ENCODE peak calls at places on chromosomes 3 and 15, in eight cellular contexts. A, G, I, H, T, O, X and K are unnamed samples.

GRCh38 chr3:156859578-156859977 is 33.4 kb downstream of the LEKR1 start:
- DNase-seq in I (no peak), O (no peak), H (no peak), T (no peak), X (no peak), A (no peak), G (no peak), K (peak; percentile 50)

GRCh38 chr3:194212869-194213320 is 76.9 kb downstream of the HES1 start:
- DNase-seq in I (no peak), H (no peak), O (peak; percentile 84), A (no peak), X (no peak), G (no peak), T (no peak), K (no peak)

GRCh38 chr3:15647629-15648167 is 46.2 kb downstream of the BTD start:
- DNase-seq in G (peak; percentile 97), A (peak; percentile 95), H (no peak), I (no peak), X (no peak), T (peak; percentile 97), O (no peak), K (peak; percentile 95)

GRCh38 chr15:84883916-84884781 is at the start of gene SLC28A1:
- DNase-seq in T (no peak), G (no peak), I (no peak), X (no peak), A (no peak), O (no peak), H (no peak), K (no peak)

GRCh38 chr3:39404943-39405686 is 1.4 kb upstream of the RPSA start:
- DNase-seq in G (no peak), I (no peak), A (no peak), H (no peak), T (no peak), X (no peak), O (no peak), K (no peak)

GRCh38 chr15:85800460-85801123 is 5.9 kb upstream of the KLHL25 start:
- DNase-seq in O (no peak), G (no peak), H (no peak), I (no peak), T (peak; percentile 39), X (peak; percentile 68), A (no peak), K (no peak)

GRCh38 chr3:62677926-62678325 is 197.3 kb downstream of the CADPS start:
- DNase-seq in H (no peak), T (no peak), G (no peak), O (no peak), I (no peak), X (no peak), A (no peak), K (no peak)

GRCh38 chr3:124584552-124585391 is 145.5 kb upstream of the UMPS start:
- DNase-seq in X (peak; percentile 85), I (peak; percentile 65), H (no peak), G (no peak), A (peak; percentile 44), O (peak; percentile 90), T (peak; percentile 21), K (peak; percentile 18)

GRCh38 chr15:26038693-26039092 is 175.6 kb upstream of the ATP10A start:
- DNase-seq in H (peak; percentile 25), G (no peak), X (no peak), A (no peak), I (no peak), O (peak; percentile 66), T (no peak), K (no peak)

GRCh38 chr15:83733206-83733605 is 79.3 kb downstream of the ADAMTSL3 start:
- DNase-seq in T (peak; percentile 74), X (no peak), H (peak; percentile 82), G (no peak), A (no peak), I (no peak), O (no peak), K (no peak)

GRCh38 chr15:66835558-66835878 is 133.5 kb downstream of the SMAD6 start:
- DNase-seq in H (peak; percentile 39), O (no peak), A (no peak), G (no peak), I (no peak), T (peak; percentile 26), X (peak; percentile 78), K (peak; percentile 68)

GRCh38 chr3:111747490-111747889 is 111.6 kb upstream of the PHLDB2 start:
- DNase-seq in A (no peak), O (no peak), G (peak; percentile 63), X (no peak), H (no peak), I (no peak), T (peak; percentile 73), K (no peak)

GRCh38 chr3:38001456-38002081 is 11.0 kb downstream of the VILL start:
- DNase-seq in I (peak; percentile 18), T (no peak), H (peak; percentile 48), O (peak; percentile 36), X (no peak), G (no peak), A (no peak), K (no peak)

GRCh38 chr3:104281713-104282112 is 1085.0 kb upstream of the ALCAM start:
- DNase-seq in O (no peak), I (no peak), T (no peak), G (no peak), X (no peak), A (no peak), H (no peak), K (no peak)

GRCh38 chr15:49467782-49468181 is 44.7 kb downstream of the FGF7 start:
- DNase-seq in I (no peak), T (peak; percentile 39), A (no peak), H (no peak), X (no peak), O (no peak), G (no peak), K (no peak)

GRCh38 chr3:72700106-72700505 is 148.1 kb downstream of the SHQ1 start:
- DNase-seq in I (no peak), G (no peak), H (no peak), A (no peak), X (no peak), T (no peak), O (no peak), K (no peak)

GRCh38 chr3:137524751-137525150 is 239.4 kb upstream of the SOX14 start:
- DNase-seq in O (no peak), I (no peak), T (no peak), A (no peak), G (no peak), X (no peak), H (no peak), K (no peak)

GRCh38 chr15:39756806-39757522 is 25.7 kb downstream of the FSIP1 start:
- DNase-seq in G (peak; percentile 36), I (peak; percentile 36), O (peak; percentile 85), X (no peak), H (no peak), A (peak; percentile 66), T (peak; percentile 86), K (peak; percentile 68)

GRCh38 chr15:51186121-51186795 is 91.6 kb upstream of the TNFAIP8L3 start:
- DNase-seq in A (no peak), T (no peak), X (no peak), H (no peak), O (no peak), I (no peak), G (no peak), K (no peak)

GRCh38 chr15:60713096-60714084 is 234.4 kb upstream of the ICE2 start:
- DNase-seq in O (no peak), T (peak; percentile 65), X (no peak), I (peak; percentile 32), A (no peak), H (no peak), G (peak; percentile 21), K (no peak)

GRCh38 chr3:125107861-125108567 is 52.2 kb upstream of the HEG1 start:
- DNase-seq in A (no peak), H (no peak), O (no peak), T (peak; percentile 83), X (no peak), G (peak; percentile 63), I (no peak), K (peak; percentile 88)

GRCh38 chr15:67133738-67134576 is 68.6 kb downstream of the SMAD3 start:
- DNase-seq in H (no peak), G (no peak), X (no peak), A (peak; percentile 83), T (peak; percentile 59), I (no peak), O (peak; percentile 40), K (peak; percentile 88)

GRCh38 chr3:28906561-28907310 is 374.1 kb upstream of the RBMS3 start:
- DNase-seq in H (no peak), A (no peak), X (no peak), T (no peak), I (no peak), G (no peak), O (no peak), K (no peak)
- TF ChIP-seq CTCF in H (no peak), A (no peak), X (no peak), T (no peak), I (no peak), G (no peak), O (no peak), K (no peak)

GRCh38 chr3:29481969-29482767 is 201.3 kb downstream of the RBMS3 start:
- DNase-seq in X (no peak), T (no peak), O (no peak), H (no peak), A (no peak), I (no peak), G (no peak), K (peak; percentile 8)
- H3K4me3 ChIP-seq in X (no peak overlapping the region), T (no peak overlapping the region), O (no peak overlapping the region), H (no peak overlapping the region), A (no peak overlapping the region), I (no peak overlapping the region), G (no peak overlapping the region), K (no peak overlapping the region)

DNA sequence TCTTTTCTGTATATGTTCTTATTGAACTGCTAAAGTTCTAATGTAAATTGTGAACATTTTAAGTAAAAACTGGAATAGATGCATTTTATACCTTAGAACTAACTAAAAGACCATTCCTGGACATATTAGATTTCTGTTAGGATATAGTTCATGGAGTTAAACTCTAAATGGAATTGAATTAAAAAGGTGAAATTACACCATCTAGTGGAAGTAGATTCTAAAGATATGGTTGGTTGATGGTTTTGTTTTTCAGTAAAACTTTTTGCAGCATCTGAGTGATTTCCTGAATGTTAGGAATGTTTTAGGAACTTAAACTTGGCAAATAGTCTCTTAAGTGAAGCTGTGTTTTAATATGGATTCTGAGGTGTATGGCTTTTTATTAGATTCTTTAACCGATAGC is 96.8 kb downstream of the SLMAP start:
- DNase-seq in A (no peak), X (no peak), O (no peak), H (no peak), T (peak; percentile 53), I (no peak), G (no peak), K (no peak)
- TF ChIP-seq CTCF in A (peak; percentile 6), X (no peak), O (peak; percentile 30), H (peak; percentile 63), T (peak; percentile 27), I (peak; percentile 40), G (peak; percentile 5), K (no peak)

GRCh38 chr3:197003461-197004385 is 25.9 kb downstream of the MELTF start:
- DNase-seq in G (no peak), T (peak; percentile 11), X (no peak), H (peak; percentile 52), A (peak; percentile 73), O (peak; percentile 28), I (peak; percentile 26), K (peak; percentile 42)
- H3K4me3 ChIP-seq in G (peak overlapping the region; percentile 62), T (peak overlapping the region; percentile 55), X (peak overlapping the region; percentile 68), H (peak overlapping the region; percentile 66), A (peak overlapping the region; percentile 81), O (peak overlapping the region; percentile 52), I (peak overlapping the region; percentile 52), K (peak overlapping the region; percentile 61)